ENCODE peak calls at places on chromosomes 7 and 10, in five cellular contexts. One of them, this sample, is unnamed.

GRCh38 chr10:49622426-49623425 is 8.9 kb downstream of the CHAT start:
- DNase-seq in naive B cell: no peak
- DNase-seq in CD8-positive, alpha-beta T cell: no peak
- DNase-seq in activated CD4-positive, alpha-beta T cell treated with anti-CD3 and anti-CD28 coated beads for 48 hours: no peak
- DNase-seq in Right ventricle myocardium inferior: no peak
- DNase-seq in this sample: no peak

GRCh38 chr7:158166386-158167340 is 421.0 kb downstream of the PTPRN2 start:
- DNase-seq in naive B cell: no peak
- DNase-seq in CD8-positive, alpha-beta T cell: peak
- DNase-seq in activated CD4-positive, alpha-beta T cell treated with anti-CD3 and anti-CD28 coated beads for 48 hours: no peak
- DNase-seq in Right ventricle myocardium inferior: no peak
- DNase-seq in this sample: no peak

GRCh38 chr10:114477285-114477684 is 73.0 kb upstream of the AFAP1L2 start:
- DNase-seq in naive B cell: no peak
- DNase-seq in CD8-positive, alpha-beta T cell: no peak
- DNase-seq in activated CD4-positive, alpha-beta T cell treated with anti-CD3 and anti-CD28 coated beads for 48 hours: no peak
- DNase-seq in Right ventricle myocardium inferior: no peak
- DNase-seq in this sample: no peak

GRCh38 chr10:5434017-5434753 is 21.8 kb downstream of the NET1 start:
- DNase-seq in naive B cell: no peak
- DNase-seq in CD8-positive, alpha-beta T cell: no peak
- DNase-seq in activated CD4-positive, alpha-beta T cell treated with anti-CD3 and anti-CD28 coated beads for 48 hours: no peak
- DNase-seq in Right ventricle myocardium inferior: no peak
- DNase-seq in this sample: peak

GRCh38 chr7:114402866-114403635 is 11.6 kb upstream of the FOXP2 start:
- DNase-seq in naive B cell: no peak
- DNase-seq in CD8-positive, alpha-beta T cell: no peak
- DNase-seq in activated CD4-positive, alpha-beta T cell treated with anti-CD3 and anti-CD28 coated beads for 48 hours: no peak
- DNase-seq in Right ventricle myocardium inferior: no peak
- DNase-seq in this sample: no peak

GRCh38 chr10:37379991-37380390 is 254.6 kb downstream of the ANKRD30A start:
- DNase-seq in naive B cell: no peak
- DNase-seq in CD8-positive, alpha-beta T cell: no peak
- DNase-seq in activated CD4-positive, alpha-beta T cell treated with anti-CD3 and anti-CD28 coated beads for 48 hours: no peak
- DNase-seq in Right ventricle myocardium inferior: no peak
- DNase-seq in this sample: peak

GRCh38 chr10:74640134-74640533 is 186.3 kb upstream of the KAT6B start:
- DNase-seq in naive B cell: no peak
- DNase-seq in CD8-positive, alpha-beta T cell: no peak
- DNase-seq in activated CD4-positive, alpha-beta T cell treated with anti-CD3 and anti-CD28 coated beads for 48 hours: no peak
- DNase-seq in Right ventricle myocardium inferior: no peak
- DNase-seq in this sample: peak

GRCh38 chr10:76394707-76395042 is 963.3 kb downstream of the LRMDA start:
- DNase-seq in naive B cell: no peak
- DNase-seq in CD8-positive, alpha-beta T cell: no peak
- DNase-seq in activated CD4-positive, alpha-beta T cell treated with anti-CD3 and anti-CD28 coated beads for 48 hours: no peak
- DNase-seq in Right ventricle myocardium inferior: no peak
- DNase-seq in this sample: no peak

GRCh38 chr10:69736866-69737641 is 64.7 kb upstream of the COL13A1 start:
- DNase-seq in naive B cell: no peak
- DNase-seq in CD8-positive, alpha-beta T cell: no peak
- DNase-seq in activated CD4-positive, alpha-beta T cell treated with anti-CD3 and anti-CD28 coated beads for 48 hours: no peak
- DNase-seq in Right ventricle myocardium inferior: no peak
- DNase-seq in this sample: no peak

GRCh38 chr10:5563991-5564536 is 39.3 kb downstream of the CALML3 start:
- DNase-seq in naive B cell: no peak
- DNase-seq in CD8-positive, alpha-beta T cell: peak
- DNase-seq in activated CD4-positive, alpha-beta T cell treated with anti-CD3 and anti-CD28 coated beads for 48 hours: peak
- DNase-seq in Right ventricle myocardium inferior: no peak
- DNase-seq in this sample: peak

GRCh38 chr7:73703985-73704639 is 15.4 kb downstream of the STX1A start:
- DNase-seq in naive B cell: peak
- DNase-seq in CD8-positive, alpha-beta T cell: peak
- DNase-seq in activated CD4-positive, alpha-beta T cell treated with anti-CD3 and anti-CD28 coated beads for 48 hours: peak
- DNase-seq in Right ventricle myocardium inferior: peak
- DNase-seq in this sample: no peak

GRCh38 chr10:125030567-125031197 is 88.8 kb downstream of the ZRANB1 start:
- DNase-seq in naive B cell: no peak
- DNase-seq in CD8-positive, alpha-beta T cell: no peak
- DNase-seq in activated CD4-positive, alpha-beta T cell treated with anti-CD3 and anti-CD28 coated beads for 48 hours: no peak
- DNase-seq in Right ventricle myocardium inferior: no peak
- DNase-seq in this sample: no peak

This sample was measured in HCEC 1CT.